ENCODE peak calls at places on chromosomes 6 and 20, in six cellular contexts. P is lung, N is heart left ventricle, J is OCI-LY7, X is A549, W is thyroid gland. V is an unnamed sample.

GRCh38 chr20:62737971-62738881 is 29.6 kb downstream of the NTSR1 start:
- DNase-seq in W (peak), X (no peak), N (no peak), P (no peak), J (no peak), V (peak)

GRCh38 chr20:9163995-9164394 is 95.1 kb downstream of the PLCB4 start:
- DNase-seq in J (no peak), W (no peak), P (no peak), X (no peak), N (no peak), V (no peak)

GRCh38 chr6:45653117-45653883 is 275.6 kb upstream of the SUPT3H start:
- DNase-seq in J (no peak), X (no peak), W (no peak), N (no peak), P (no peak), V (no peak)

GRCh38 chr6:30103630-30104179 is 9.2 kb downstream of the TRIM31 start:
- DNase-seq in X (no peak), J (no peak), P (no peak), N (no peak), W (no peak), V (no peak)

GRCh38 chr6:67501738-67502137 is 1133.3 kb upstream of the ADGRB3 start:
- DNase-seq in P (no peak), N (no peak), J (no peak), W (no peak), X (no peak), V (no peak)

GRCh38 chr20:4449977-4450715 is 271.6 kb upstream of the PRND start:
- DNase-seq in P (peak), W (no peak), J (no peak), X (peak), N (no peak), V (no peak)

GRCh38 chr6:11432713-11433450 is 104.7 kb upstream of the TMEM170B start:
- DNase-seq in W (no peak), N (no peak), P (no peak), J (no peak), X (no peak), V (no peak)

GRCh38 chr6:11188161-11188915 is 44.1 kb downstream of the NEDD9 start:
- DNase-seq in W (no peak), N (no peak), J (no peak), X (peak), P (no peak), V (no peak)

GRCh38 chr6:75211920-75212590 is 6.2 kb upstream of the COL12A1 start:
- DNase-seq in N (no peak), W (no peak), X (no peak), J (no peak), P (no peak), V (no peak)

GRCh38 chr20:31920275-31920855 is 31.5 kb downstream of the PDRG1 start:
- DNase-seq in P (no peak), J (no peak), N (no peak), W (no peak), X (no peak), V (no peak)

GRCh38 chr20:38311100-38311499 is 7.1 kb downstream of the BPI start:
- DNase-seq in W (no peak), P (no peak), N (no peak), X (no peak), J (no peak), V (no peak)

GRCh38 chr20:33407796-33408195 is 6.5 kb upstream of the CDK5RAP1 start:
- DNase-seq in W (no peak), X (no peak), N (no peak), P (no peak), J (no peak), V (no peak)

GRCh38 chr20:4613718-4614620 is 107.7 kb upstream of the PRND start:
- DNase-seq in X (peak), N (no peak), W (peak), P (no peak), J (peak), V (no peak)

GRCh38 chr6:16205377-16206144 is 32.8 kb upstream of the GMPR start:
- DNase-seq in X (no peak), J (peak), W (no peak), P (no peak), N (peak), V (no peak)

GRCh38 chr20:31566658-31567379 is 38.3 kb upstream of the ID1 start:
- DNase-seq in J (peak), P (no peak), N (no peak), X (no peak), W (peak), V (no peak)

GRCh38 chr6:53119772-53120409 is 28.8 kb downstream of the GCM1 start:
- DNase-seq in W (no peak), N (no peak), X (peak), P (no peak), J (no peak), V (no peak)

GRCh38 chr6:54702772-54703171 is 143.8 kb upstream of the FAM83B start:
- DNase-seq in W (no peak), J (no peak), P (no peak), N (no peak), X (no peak), V (no peak)

GRCh38 chr20:34165246-34165645 is 53.2 kb upstream of the EIF2S2 start:
- DNase-seq in J (no peak), W (no peak), P (no peak), N (no peak), X (no peak), V (no peak)

GRCh38 chr6:36817864-36818263 is 21.4 kb downstream of the CPNE5 start:
- DNase-seq in P (no peak), W (no peak), X (no peak), J (no peak), N (no peak), V (no peak)

GRCh38 chr6:97322811-97323210 is 39.8 kb upstream of the MMS22L start:
- DNase-seq in N (no peak), W (no peak), J (no peak), X (no peak), P (no peak), V (no peak)

GRCh38 chr6:154513601-154514320 is 3.3 kb upstream of the CNKSR3 start:
- DNase-seq in J (no peak), P (no peak), X (no peak), W (no peak), N (no peak), V (no peak)

GRCh38 chr6:16770701-16771569 is 9.7 kb upstream of the ATXN1 start:
- DNase-seq in J (peak), X (peak), W (peak), N (peak), P (peak), V (no peak)

GRCh38 chr6:86355271-86355670 is 582.1 kb upstream of the HTR1E start:
- DNase-seq in X (no peak), W (no peak), P (no peak), N (no peak), J (no peak), V (no peak)

GRCh38 chr6:17472653-17473183 is 79.3 kb downstream of the CAP2 start:
- DNase-seq in P (no peak), W (no peak), N (no peak), X (peak), J (no peak), V (no peak)

GRCh38 chr6:37239950-37240713 is 17.4 kb upstream of the TBC1D22B start:
- DNase-seq in P (peak), N (peak), X (peak), W (peak), J (peak), V (peak)

DNA sequence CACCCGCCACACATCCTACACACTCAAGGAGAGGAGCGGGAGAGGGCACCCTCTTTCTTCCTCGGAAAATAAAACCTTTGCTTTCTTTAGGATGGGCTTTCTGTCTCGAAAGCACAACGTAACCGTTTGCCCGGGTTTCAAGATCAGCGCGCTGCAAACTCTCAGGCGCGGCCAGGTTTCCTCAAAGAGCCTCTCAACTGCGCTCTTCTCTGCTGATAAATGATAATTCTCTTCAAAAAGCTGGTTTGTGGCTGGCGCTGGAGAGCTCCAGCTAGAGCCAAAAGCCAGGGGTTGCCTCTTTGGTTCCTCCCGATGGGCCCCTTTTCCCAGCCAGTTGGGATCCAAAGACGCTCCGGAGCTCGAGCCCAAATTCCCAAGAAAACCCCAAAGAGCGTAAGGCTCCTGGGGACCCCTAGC is 460 bp upstream of the PLCB1 start:
- DNase-seq in W (no peak), N (no peak), X (no peak), P (no peak), J (no peak), V (no peak)
- TF ChIP-seq CTCF in W (no peak), N (no peak), X (no peak), P (no peak), J (no peak), V (no peak)

DNA sequence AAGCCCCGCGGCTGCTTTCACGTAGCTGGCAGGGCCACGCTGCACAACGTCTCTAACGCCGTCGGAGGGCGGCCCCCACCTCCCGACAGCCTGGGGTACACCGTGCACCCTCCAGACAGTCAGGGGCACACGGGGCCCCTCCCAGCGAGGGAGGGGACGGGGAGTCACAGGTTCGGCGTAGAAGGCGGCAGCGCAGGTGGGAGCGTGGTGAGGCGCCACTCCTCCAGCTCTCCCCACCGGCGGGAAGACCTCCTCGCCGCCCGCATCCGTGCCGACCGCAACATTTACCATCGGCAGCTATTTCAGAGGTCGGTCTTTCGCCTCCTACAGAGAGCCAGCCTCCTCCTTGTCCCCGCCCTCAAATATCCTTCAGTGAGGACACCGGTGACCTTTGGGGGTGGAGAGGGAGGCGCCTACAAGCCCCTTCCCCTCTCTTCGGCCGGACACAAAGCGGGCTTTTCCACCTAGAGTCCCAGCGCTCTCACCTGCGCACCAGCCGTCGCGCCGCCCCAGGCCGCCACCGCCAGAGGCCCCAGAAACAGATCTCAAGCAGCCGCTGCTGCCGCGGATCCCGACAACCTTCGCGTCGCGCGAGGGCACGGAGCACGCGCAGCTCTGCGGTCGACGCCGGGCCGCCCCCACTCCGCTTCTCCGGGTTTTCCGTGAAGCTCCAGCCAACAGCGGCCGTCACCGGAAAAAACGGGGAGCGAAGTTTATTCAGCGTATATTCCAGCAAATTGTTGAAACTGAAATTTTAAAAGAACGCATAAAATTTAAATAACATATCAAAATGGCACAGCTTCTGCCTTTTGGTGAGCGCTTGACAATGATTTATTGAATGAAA is at the start of gene MKKS:
- DNase-seq in N (peak), X (peak), W (peak), J (peak), P (peak), V (peak)
- TF ChIP-seq CTCF in N (no peak), X (no peak), W (no peak), J (peak), P (no peak), V (peak)

GRCh38 chr20:52806918-52807317 is 165.2 kb upstream of the TSHZ2 start:
- DNase-seq in N (no peak), J (no peak), W (no peak), X (no peak), P (no peak), V (no peak)

GRCh38 chr20:52814371-52814770 is 157.8 kb upstream of the TSHZ2 start:
- DNase-seq in P (no peak), W (no peak), N (no peak), J (no peak), X (no peak), V (no peak)

GRCh38 chr20:52809003-52809402 is 163.2 kb upstream of the TSHZ2 start:
- DNase-seq in W (no peak), J (no peak), X (no peak), N (no peak), P (no peak), V (no peak)

GRCh38 chr20:52812231-52812847 is 159.8 kb upstream of the TSHZ2 start:
- DNase-seq in J (peak), X (peak), N (no peak), W (no peak), P (no peak), V (no peak)
- TF ChIP-seq CTCF in J (peak), X (no peak), N (no peak), W (no peak), P (no peak), V (peak)

GRCh38 chr6:107132330-107132954 is 17.1 kb upstream of the BEND3 start:
- DNase-seq in J (peak), X (peak), W (peak), P (no peak), N (no peak), V (no peak)
- TF ChIP-seq CTCF in J (peak), X (peak), W (peak), P (no peak), N (peak), V (peak)

DNA sequence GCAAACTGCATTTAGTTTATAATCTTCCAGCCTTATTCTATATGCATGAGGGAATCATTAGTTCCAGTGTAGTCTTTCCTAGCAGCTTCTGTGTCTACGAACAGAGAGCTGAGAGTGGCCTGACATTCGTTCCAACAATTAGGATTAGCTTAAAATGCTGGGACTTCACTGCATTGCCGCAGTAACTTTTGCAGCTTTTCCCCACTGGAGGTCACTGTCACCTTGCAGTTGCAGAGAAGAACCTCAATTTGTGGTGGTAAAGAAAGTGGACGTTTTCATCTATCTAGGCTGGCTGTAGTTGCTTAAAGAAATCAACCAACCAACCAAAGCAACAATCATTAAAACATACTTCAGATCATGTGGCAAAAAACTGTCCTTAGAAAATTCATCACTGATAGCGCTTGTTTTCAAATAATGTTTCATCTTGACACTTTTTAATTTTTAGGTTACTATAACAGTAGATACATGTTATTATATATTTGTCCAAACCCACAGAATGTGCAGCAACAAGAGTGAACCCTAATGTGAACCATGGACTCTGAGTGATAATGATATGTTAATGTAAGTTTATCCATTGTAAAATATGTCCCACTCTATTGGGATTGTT is 12.2 kb downstream of the MYLK4 start:
- DNase-seq in X (peak), W (peak), P (no peak), N (peak), J (peak), V (peak)
- TF ChIP-seq CTCF in X (peak), W (peak), P (peak), N (peak), J (peak), V (peak)

GRCh38 chr6:57216235-57217101 is 5.6 kb downstream of the RAB23 start:
- DNase-seq in X (no peak), J (no peak), P (no peak), W (peak), N (peak), V (no peak)
- TF ChIP-seq CTCF in X (no peak), J (peak), P (no peak), W (no peak), N (no peak), V (peak)

GRCh38 chr6:43286995-43287716 is 10.9 kb upstream of the SLC22A7 start:
- DNase-seq in J (no peak), W (no peak), P (no peak), X (no peak), N (no peak), V (no peak)
- TF ChIP-seq CTCF in J (no peak), W (no peak), P (no peak), X (no peak), N (peak), V (no peak)

V was measured in mesothelial cell of epicardium.